ENCODE peak calls at places on chromosomes 6 and 20, in seven cellular contexts. J, I, G, D, F, P and U are unnamed samples.
A peak's percentile ranks its signal among the peaks of the same experiment; 100 is the strongest.

GRCh38 chr6:99608059-99608885 is 1.6 kb downstream of the PRDM13 start:
- DNase-seq in J (no peak), I (no peak), G (no peak), D (no peak), F (no peak), P (no peak), U (no peak)

GRCh38 chr20:48875914-48876240 is 45.6 kb upstream of the ARFGEF2 start:
- DNase-seq in J (no peak), I (no peak), G (no peak), D (no peak), F (no peak), P (no peak), U (no peak)

GRCh38 chr20:47417245-47418060 is 61.0 kb upstream of the ZMYND8 start:
- DNase-seq in J (no peak), I (no peak), G (no peak), D (no peak), F (no peak), P (no peak), U (no peak)

GRCh38 chr20:31716818-31717477 is 5.7 kb downstream of the BCL2L1 start:
- DNase-seq in J (no peak), I (no peak), G (no peak), D (no peak), F (no peak), P (no peak), U (no peak)

GRCh38 chr6:37049990-37050853 is 44.8 kb downstream of the FGD2 start:
- DNase-seq in J (peak; percentile 86), I (no peak), G (no peak), D (no peak), F (peak; percentile 64), P (peak; percentile 99), U (peak; percentile 84)

GRCh38 chr6:127635091-127635490 is 58.1 kb downstream of the C6orf58 start:
- DNase-seq in J (no peak), I (no peak), G (no peak), D (no peak), F (no peak), P (no peak), U (no peak)

GRCh38 chr6:32716396-32716795 is 24.8 kb upstream of the HLA-DQA2 start:
- DNase-seq in J (no peak), I (no peak), G (no peak), D (no peak), F (no peak), P (no peak), U (no peak)

GRCh38 chr20:9015984-9016324 is 52.9 kb upstream of the PLCB4 start:
- DNase-seq in J (no peak), I (peak; percentile 60), G (no peak), D (no peak), F (no peak), P (no peak), U (no peak)

GRCh38 chr6:41325446-41326066 is 9.9 kb upstream of the NCR2 start:
- DNase-seq in J (no peak), I (no peak), G (no peak), D (no peak), F (no peak), P (no peak), U (no peak)

GRCh38 chr6:125245523-125246264 is 56.1 kb downstream of the HDDC2 start:
- DNase-seq in J (no peak), I (no peak), G (no peak), D (no peak), F (no peak), P (no peak), U (no peak)

GRCh38 chr20:53922901-53923314 is 147.5 kb downstream of the BCAS1 start:
- DNase-seq in J (no peak), I (no peak), G (no peak), D (no peak), F (no peak), P (peak; percentile 90), U (no peak)

GRCh38 chr6:161396539-161396938 is 122.7 kb upstream of the AGPAT4 start:
- DNase-seq in J (no peak), I (no peak), G (no peak), D (no peak), F (no peak), P (no peak), U (no peak)

GRCh38 chr20:22385602-22386299 is 198.6 kb downstream of the FOXA2 start:
- DNase-seq in J (no peak), I (no peak), G (no peak), D (peak; percentile 72), F (no peak), P (no peak), U (no peak)

GRCh38 chr6:144195671-144196070 is 45.4 kb downstream of the STX11 start:
- DNase-seq in J (no peak), I (peak; percentile 45), G (no peak), D (no peak), F (no peak), P (no peak), U (no peak)

GRCh38 chr6:124368131-124368530 is 564.5 kb downstream of the NKAIN2 start:
- DNase-seq in J (no peak), I (no peak), G (no peak), D (no peak), F (no peak), P (no peak), U (no peak)

GRCh38 chr20:50273601-50274491 is 83.2 kb downstream of the CEBPB start:
- DNase-seq in J (no peak), I (no peak), G (no peak), D (no peak), F (no peak), P (no peak), U (no peak)

GRCh38 chr6:56695702-56696101 is 53.0 kb upstream of the DST start:
- DNase-seq in J (no peak), I (no peak), G (no peak), D (no peak), F (no peak), P (no peak), U (no peak)

GRCh38 chr6:111260570-111261298 is 173.4 kb downstream of the SLC16A10 start:
- DNase-seq in J (no peak), I (no peak), G (no peak), D (no peak), F (no peak), P (no peak), U (no peak)

GRCh38 chr20:5002077-5002413 is 735 bp upstream of the SLC23A2 start:
- DNase-seq in J (no peak), I (no peak), G (peak; percentile 6), D (no peak), F (no peak), P (no peak), U (peak; percentile 63)

GRCh38 chr6:170134077-170135040 is 156.5 kb downstream of the DLL1 start:
- DNase-seq in J (no peak), I (no peak), G (no peak), D (no peak), F (no peak), P (no peak), U (peak; percentile 37)

GRCh38 chr20:21437816-21438215 is 40.5 kb upstream of the NKX2-4 start:
- DNase-seq in J (no peak), I (no peak), G (no peak), D (no peak), F (no peak), P (no peak), U (no peak)

GRCh38 chr20:52493177-52493711 is 301.7 kb upstream of the ZFP64 start:
- DNase-seq in J (no peak), I (no peak), G (peak; percentile 83), D (peak; percentile 96), F (peak; percentile 17), P (no peak), U (no peak)

GRCh38 chr6:127190552-127190951 is 72.1 kb downstream of the RSPO3 start:
- DNase-seq in J (no peak), I (no peak), G (peak; percentile 12), D (no peak), F (no peak), P (no peak), U (no peak)

GRCh38 chr6:167093406-167093921 is 29.4 kb upstream of the CCR6 start:
- DNase-seq in J (no peak), I (no peak), G (no peak), D (no peak), F (no peak), P (no peak), U (no peak)

GRCh38 chr6:7819641-7820040 is 90.9 kb downstream of the TXNDC5 start:
- DNase-seq in J (no peak), I (no peak), G (no peak), D (no peak), F (no peak), P (no peak), U (no peak)

GRCh38 chr20:51703446-51704287 is 64.5 kb downstream of the ATP9A start:
- DNase-seq in J (no peak), I (no peak), G (no peak), D (no peak), F (no peak), P (no peak), U (no peak)

GRCh38 chr6:40778918-40779317 is 191.8 kb upstream of the LRFN2 start:
- DNase-seq in J (no peak), I (no peak), G (no peak), D (no peak), F (no peak), P (no peak), U (no peak)